ENCODE peak calls at places on chromosomes 11 and 22, in five cellular contexts. One of them, this sample, is unnamed.

GRCh38 chr11:95778699-95779098 is 10.9 kb downstream of the FAM76B start:
- DNase-seq in Peyer's patch: no peak
- DNase-seq in fibroblast of the aortic adventitia: no peak
- DNase-seq in mucosa of descending colon: no peak
- DNase-seq in stomach: no peak
- DNase-seq in this sample: no peak

GRCh38 chr22:43833286-43834240 is 21.5 kb upstream of the EFCAB6 start:
- DNase-seq in stomach: no peak
- DNase-seq in Peyer's patch: peak
- DNase-seq in fibroblast of the aortic adventitia: no peak
- DNase-seq in mucosa of descending colon: no peak
- DNase-seq in this sample: no peak

GRCh38 chr11:60777572-60777971 is 7.6 kb upstream of the MS4A10 start:
- DNase-seq in stomach: no peak
- DNase-seq in mucosa of descending colon: no peak
- DNase-seq in fibroblast of the aortic adventitia: peak
- DNase-seq in Peyer's patch: peak
- DNase-seq in this sample: no peak

GRCh38 chr11:2908130-2908529 is 21.1 kb downstream of the PHLDA2 start:
- DNase-seq in Peyer's patch: no peak
- DNase-seq in stomach: no peak
- DNase-seq in mucosa of descending colon: no peak
- DNase-seq in fibroblast of the aortic adventitia: no peak
- DNase-seq in this sample: no peak

GRCh38 chr11:10792385-10793068 is 16.2 kb downstream of the EIF4G2 start:
- DNase-seq in Peyer's patch: peak
- DNase-seq in mucosa of descending colon: peak
- DNase-seq in stomach: peak
- DNase-seq in fibroblast of the aortic adventitia: peak
- DNase-seq in this sample: peak

GRCh38 chr22:49903322-49904039 is 14.8 kb downstream of the ALG12 start:
- DNase-seq in Peyer's patch: no peak
- DNase-seq in fibroblast of the aortic adventitia: no peak
- DNase-seq in mucosa of descending colon: no peak
- DNase-seq in stomach: no peak
- DNase-seq in this sample: no peak

GRCh38 chr11:48013269-48013901 is 33.0 kb downstream of the PTPRJ start:
- DNase-seq in mucosa of descending colon: no peak
- DNase-seq in Peyer's patch: no peak
- DNase-seq in stomach: peak
- DNase-seq in fibroblast of the aortic adventitia: no peak
- DNase-seq in this sample: no peak

GRCh38 chr22:27593378-27593777 is 208.2 kb downstream of the MN1 start:
- DNase-seq in fibroblast of the aortic adventitia: no peak
- DNase-seq in mucosa of descending colon: no peak
- DNase-seq in Peyer's patch: no peak
- DNase-seq in stomach: no peak
- DNase-seq in this sample: no peak

GRCh38 chr22:46568102-46568809 is 30.8 kb upstream of the CELSR1 start:
- DNase-seq in mucosa of descending colon: no peak
- DNase-seq in stomach: no peak
- DNase-seq in Peyer's patch: peak
- DNase-seq in fibroblast of the aortic adventitia: no peak
- DNase-seq in this sample: no peak

GRCh38 chr11:103631841-103632240 is 404.6 kb upstream of the DDI1 start:
- DNase-seq in fibroblast of the aortic adventitia: peak
- DNase-seq in mucosa of descending colon: no peak
- DNase-seq in Peyer's patch: no peak
- DNase-seq in stomach: no peak
- DNase-seq in this sample: no peak

GRCh38 chr11:6687876-6688275 is 4.7 kb upstream of the MRPL17 start:
- DNase-seq in Peyer's patch: no peak
- DNase-seq in stomach: no peak
- DNase-seq in fibroblast of the aortic adventitia: no peak
- DNase-seq in mucosa of descending colon: no peak
- DNase-seq in this sample: no peak

GRCh38 chr11:83151274-83151977 is 5.5 kb upstream of the PCF11 start:
- DNase-seq in mucosa of descending colon: peak
- DNase-seq in fibroblast of the aortic adventitia: no peak
- DNase-seq in Peyer's patch: peak
- DNase-seq in stomach: no peak
- DNase-seq in this sample: no peak

GRCh38 chr11:48237727-48238126 is 7.2 kb upstream of the OR4X2 start:
- DNase-seq in mucosa of descending colon: no peak
- DNase-seq in Peyer's patch: no peak
- DNase-seq in fibroblast of the aortic adventitia: no peak
- DNase-seq in stomach: no peak
- DNase-seq in this sample: no peak

GRCh38 chr22:22195265-22196017 is 49.1 kb upstream of the VPREB1 start:
- DNase-seq in Peyer's patch: peak
- DNase-seq in stomach: peak
- DNase-seq in fibroblast of the aortic adventitia: peak
- DNase-seq in mucosa of descending colon: peak
- DNase-seq in this sample: peak

GRCh38 chr11:69264486-69264885 is 29.5 kb upstream of the MYEOV start:
- DNase-seq in Peyer's patch: no peak
- DNase-seq in fibroblast of the aortic adventitia: no peak
- DNase-seq in mucosa of descending colon: no peak
- DNase-seq in stomach: no peak
- DNase-seq in this sample: no peak

GRCh38 chr11:94721565-94722292 is 46.4 kb upstream of the AMOTL1 start:
- DNase-seq in mucosa of descending colon: no peak
- DNase-seq in fibroblast of the aortic adventitia: no peak
- DNase-seq in Peyer's patch: no peak
- DNase-seq in stomach: no peak
- DNase-seq in this sample: no peak

GRCh38 chr11:206516-207212 is 535 bp downstream of the BET1L start:
- DNase-seq in mucosa of descending colon: peak
- DNase-seq in Peyer's patch: peak
- DNase-seq in fibroblast of the aortic adventitia: peak
- DNase-seq in stomach: peak
- DNase-seq in this sample: peak

GRCh38 chr11:69368119-69368880 is 74.3 kb downstream of the MYEOV start:
- DNase-seq in stomach: no peak
- DNase-seq in Peyer's patch: no peak
- DNase-seq in fibroblast of the aortic adventitia: no peak
- DNase-seq in mucosa of descending colon: peak
- DNase-seq in this sample: peak

GRCh38 chr11:79439430-79439892 is 1.4 kb downstream of the TENM4 start:
- DNase-seq in mucosa of descending colon: no peak
- DNase-seq in stomach: no peak
- DNase-seq in fibroblast of the aortic adventitia: peak
- DNase-seq in Peyer's patch: no peak
- DNase-seq in this sample: peak

GRCh38 chr22:40024201-40025061 is 29.7 kb downstream of the FAM83F start:
- DNase-seq in Peyer's patch: peak
- DNase-seq in fibroblast of the aortic adventitia: peak
- DNase-seq in mucosa of descending colon: peak
- DNase-seq in stomach: peak
- DNase-seq in this sample: peak

GRCh38 chr11:66653123-66653522 is 14.6 kb downstream of the RBM4 start:
- DNase-seq in Peyer's patch: no peak
- DNase-seq in stomach: no peak
- DNase-seq in fibroblast of the aortic adventitia: no peak
- DNase-seq in mucosa of descending colon: no peak
- DNase-seq in this sample: no peak

GRCh38 chr11:112082729-112083128 is 3.8 kb downstream of the TIMM8B start:
- DNase-seq in Peyer's patch: no peak
- DNase-seq in fibroblast of the aortic adventitia: no peak
- DNase-seq in stomach: no peak
- DNase-seq in mucosa of descending colon: no peak
- DNase-seq in this sample: no peak

GRCh38 chr11:76799061-76799804 is 16.1 kb downstream of the TSKU start:
- DNase-seq in stomach: peak
- DNase-seq in fibroblast of the aortic adventitia: peak
- DNase-seq in mucosa of descending colon: peak
- DNase-seq in Peyer's patch: peak
- DNase-seq in this sample: peak

GRCh38 chr11:134558258-134558835 is 146.3 kb upstream of the B3GAT1 start:
- DNase-seq in mucosa of descending colon: no peak
- DNase-seq in fibroblast of the aortic adventitia: no peak
- DNase-seq in Peyer's patch: no peak
- DNase-seq in stomach: no peak
- DNase-seq in this sample: no peak

GRCh38 chr11:45650166-45651095 is 15.0 kb downstream of the CHST1 start:
- DNase-seq in mucosa of descending colon: no peak
- DNase-seq in fibroblast of the aortic adventitia: no peak
- DNase-seq in stomach: no peak
- DNase-seq in Peyer's patch: no peak
- DNase-seq in this sample: peak

GRCh38 chr11:46352063-46352841 is 5.0 kb downstream of the DGKZ start:
- DNase-seq in Peyer's patch: no peak
- DNase-seq in stomach: peak
- DNase-seq in fibroblast of the aortic adventitia: no peak
- DNase-seq in mucosa of descending colon: no peak
- DNase-seq in this sample: peak

This sample was measured in testis.